ENCODE peak calls at places on chromosomes 12 and 14, in four cellular contexts. C is dorsolateral prefrontal cortex, S is cardiac fibroblast, T is fibroblast of pulmonary artery. Z is an unnamed sample.

GRCh38 chr14:65226824-65227604 is 124.7 kb upstream of the MAX start:
- DNase-seq in C (no peak), S (peak), T (peak), Z (no peak)

GRCh38 chr14:86540636-86541247 is 1010.8 kb downstream of the FLRT2 start:
- DNase-seq in C (no peak), S (no peak), T (no peak), Z (no peak)

GRCh38 chr12:106960443-106960842 is 4.7 kb downstream of the TMEM263 start:
- DNase-seq in C (no peak), S (no peak), T (no peak), Z (no peak)

GRCh38 chr14:43005807-43006206 is 1399.1 kb downstream of the LRFN5 start:
- DNase-seq in C (no peak), S (peak), T (peak), Z (no peak)

GRCh38 chr12:99911076-99911475 is 73.7 kb downstream of the ANKS1B start:
- DNase-seq in C (no peak), S (peak), T (peak), Z (no peak)

GRCh38 chr12:116718578-116719454 is 19.1 kb downstream of the SPRING1 start:
- DNase-seq in C (no peak), S (peak), T (peak), Z (no peak)

GRCh38 chr14:47366006-47366405 is 309.4 kb downstream of the MDGA2 start:
- DNase-seq in C (no peak), S (no peak), T (no peak), Z (no peak)

GRCh38 chr12:107356266-107356936 is 263.1 kb upstream of the CRY1 start:
- DNase-seq in C (no peak), S (peak), T (peak), Z (no peak)

GRCh38 chr14:34234258-34234657 is 227.8 kb downstream of the SPTSSA start:
- DNase-seq in C (no peak), S (no peak), T (no peak), Z (no peak)

GRCh38 chr12:120367252-120367923 is 1.6 kb downstream of the MSI1 start:
- DNase-seq in C (no peak), S (no peak), T (no peak), Z (no peak)
- TF ChIP-seq CTCF in C (no peak), S (peak), T (peak), Z (peak)

DNA sequence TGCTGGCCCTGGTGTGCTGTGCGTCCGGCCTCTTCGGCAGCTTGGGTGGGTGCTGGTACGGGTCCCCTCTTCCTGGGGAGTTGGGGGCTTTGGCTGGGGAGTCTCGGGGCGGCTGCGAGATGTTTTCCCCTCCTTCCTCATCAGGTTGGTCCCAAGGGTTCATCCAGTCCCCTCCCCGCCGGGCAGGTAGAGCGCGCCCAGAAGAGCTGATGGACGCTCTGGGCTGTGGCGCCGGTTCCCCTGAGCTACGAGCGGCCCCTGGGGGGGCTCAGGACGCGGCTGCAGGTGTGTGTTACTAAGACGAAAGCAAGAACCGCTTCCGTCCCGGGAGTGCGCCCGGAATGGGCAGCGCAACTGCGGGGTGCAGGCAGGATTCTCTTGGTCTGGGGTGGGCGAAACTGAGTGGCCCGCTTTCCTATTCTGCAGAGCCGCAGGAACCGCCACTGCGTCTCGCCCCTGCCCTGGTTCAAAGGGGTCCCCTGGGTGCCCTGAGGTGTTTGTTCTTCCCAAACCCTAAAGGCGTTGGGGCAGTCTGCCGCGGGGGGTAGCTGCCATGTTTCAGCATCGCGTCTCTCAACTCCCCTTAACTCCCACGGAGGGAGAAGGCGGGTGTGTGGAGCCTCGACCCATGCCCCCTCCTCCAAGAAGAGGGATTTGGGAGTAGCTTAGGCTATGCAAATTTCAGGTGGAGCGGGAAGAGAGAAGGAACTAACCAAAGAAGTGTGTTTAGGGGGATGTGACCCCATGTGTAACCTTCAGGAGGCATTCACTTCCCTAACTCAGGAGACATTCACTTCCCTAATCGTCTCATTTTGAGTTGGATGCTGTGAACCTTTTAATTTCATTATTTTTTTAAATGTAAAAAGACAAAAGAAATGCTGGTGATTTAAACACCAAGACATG is 1.2 kb downstream of the SLC24A4 start:
- DNase-seq in C (no peak), S (no peak), T (no peak), Z (peak)
- H3K4me3 ChIP-seq in C (peak), S (no peak), T (no peak), Z (no peak)

DNA sequence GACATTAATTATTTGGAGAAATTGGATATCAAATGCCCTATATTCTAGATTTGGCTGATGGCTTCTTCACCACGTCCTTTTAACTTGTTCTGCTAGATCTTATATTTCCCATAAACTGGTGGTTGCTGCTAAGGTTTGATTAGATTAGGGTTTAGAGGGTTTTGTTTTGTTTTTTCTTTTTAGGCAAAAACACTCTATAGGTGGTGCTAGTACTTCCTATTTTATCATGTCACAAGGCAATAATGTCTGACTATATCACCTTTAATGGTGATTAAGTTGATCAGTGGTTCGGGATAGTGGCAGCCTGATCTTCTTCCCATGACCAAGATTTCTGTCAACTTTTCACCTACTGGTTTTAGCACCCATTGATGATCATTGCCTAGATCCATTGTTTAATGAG is 455.1 kb downstream of the RAD51B start:
- DNase-seq in C (no peak), S (no peak), T (no peak), Z (no peak)
- TF ChIP-seq CTCF in C (no peak), S (no peak), T (no peak), Z (no peak)

DNA sequence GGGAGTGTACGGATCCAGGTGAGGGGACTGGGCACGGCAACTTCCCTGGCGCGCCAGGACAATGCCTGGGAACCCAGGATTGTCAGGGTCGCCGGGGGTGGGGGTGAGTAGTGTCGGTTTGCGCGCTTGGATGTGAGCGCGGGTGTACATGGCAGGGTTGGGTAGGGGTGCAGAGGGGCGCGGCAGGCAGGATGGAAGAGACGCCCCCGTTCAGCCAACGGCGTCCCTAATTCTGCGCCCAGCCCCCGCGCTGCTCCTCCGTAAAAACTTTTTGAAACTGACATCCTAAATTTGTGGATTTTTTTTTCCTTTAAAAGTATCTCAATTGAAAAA is 3.1 kb downstream of the DIO3 start:
- DNase-seq in C (no peak), S (no peak), T (no peak), Z (no peak)
- H3K4me3 ChIP-seq in C (peak), S (no peak), T (no peak), Z (no peak)

DNA sequence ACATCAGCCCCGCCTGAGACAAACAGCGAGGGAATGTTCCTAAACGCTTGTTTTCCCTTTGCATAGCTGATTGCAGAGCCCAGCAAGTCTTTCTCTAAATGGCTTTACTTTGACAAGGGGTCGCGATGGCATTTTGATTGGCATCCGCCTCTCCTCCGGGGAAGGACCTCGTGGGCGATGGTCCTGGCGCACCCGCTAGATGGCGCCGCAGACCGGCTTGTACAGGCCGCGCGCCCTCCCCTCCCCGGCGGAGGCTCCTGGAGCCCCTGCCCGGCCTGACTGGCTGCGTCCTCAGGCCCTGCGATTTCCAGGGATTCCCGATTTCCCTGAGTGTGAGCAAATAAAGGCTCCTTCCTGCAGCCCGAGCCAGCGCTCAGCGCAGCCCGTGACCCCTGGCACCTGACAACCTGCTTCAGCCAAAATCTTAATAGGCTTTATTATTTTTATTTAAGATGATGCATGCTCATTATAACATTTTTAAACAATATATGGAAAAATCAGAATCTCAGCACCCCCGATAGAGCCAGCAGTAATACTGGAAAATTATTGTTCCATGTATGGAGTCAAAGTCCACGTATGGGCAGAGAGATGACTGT is 468.3 kb downstream of the AACS start:
- DNase-seq in C (peak), S (peak), T (no peak), Z (peak)
- TF ChIP-seq CTCF in C (peak), S (peak), T (no peak), Z (peak)

Z was measured in GM06990.